ENCODE peak calls at places on chromosomes 11 and 22, in seven cellular contexts. V is H1, M is neuronal stem cell, S is IMR-90, B is mesenchymal stem cell, N is mesendoderm, J is trophoblast cell. A is an unnamed sample.

GRCh38 chr11:131601586-131601985 is 231.2 kb downstream of the NTM start:
- DNase-seq in V (no peak), M (no peak), S (no peak), B (no peak), N (no peak), J (no peak), A (no peak)

GRCh38 chr11:113496026-113496651 is 20.9 kb upstream of the DRD2 start:
- DNase-seq in V (no peak), M (no peak), S (no peak), B (no peak), N (no peak), J (no peak), A (no peak)

GRCh38 chr22:29641052-29641780 is 37.8 kb downstream of the NF2 start:
- DNase-seq in V (no peak), M (no peak), S (peak; percentile 27), B (peak; percentile 95), N (no peak), J (peak; percentile 8), A (no peak)

GRCh38 chr11:19370100-19370861 is 129.5 kb upstream of the E2F8 start:
- DNase-seq in V (no peak), M (no peak), S (peak; percentile 31), B (peak; percentile 29), N (peak; percentile 39), J (peak; percentile 96), A (no peak)

GRCh38 chr22:39727541-39727940 is 157.0 kb downstream of the CACNA1I start:
- DNase-seq in V (peak; percentile 37), M (no peak), S (peak; percentile 54), B (peak; percentile 58), N (no peak), J (no peak), A (no peak)

GRCh38 chr22:37569009-37569920 is 9.0 kb downstream of the CDC42EP1 start:
- DNase-seq in V (no peak), M (no peak), S (no peak), B (no peak), N (peak; percentile 97), J (peak; percentile 88), A (peak; percentile 81)

GRCh38 chr11:127866109-127866508 is 721.2 kb downstream of the ETS1 start:
- DNase-seq in V (no peak), M (no peak), S (no peak), B (no peak), N (no peak), J (no peak), A (no peak)

GRCh38 chr11:128904303-128904871 is 13.2 kb downstream of the KCNJ5 start:
- DNase-seq in V (no peak), M (no peak), S (no peak), B (peak; percentile 30), N (peak; percentile 20), J (no peak), A (no peak)

GRCh38 chr11:79342686-79343085 is 98.1 kb downstream of the TENM4 start:
- DNase-seq in V (no peak), M (no peak), S (no peak), B (no peak), N (no peak), J (no peak), A (no peak)

GRCh38 chr22:50500452-50500851 is 7.0 kb downstream of the LMF2 start:
- DNase-seq in V (no peak), M (no peak), S (no peak), B (no peak), N (no peak), J (no peak), A (no peak)

GRCh38 chr11:1509626-1510255 is 23.2 kb upstream of the MOB2 start:
- DNase-seq in V (no peak), M (no peak), S (no peak), B (no peak), N (no peak), J (no peak), A (no peak)

GRCh38 chr22:43293259-43293658 is 49.9 kb downstream of the SCUBE1 start:
- DNase-seq in V (no peak), M (no peak), S (no peak), B (no peak), N (no peak), J (peak; percentile 95), A (no peak)

GRCh38 chr11:46577058-46577457 is 16.8 kb downstream of the AMBRA1 start:
- DNase-seq in V (no peak), M (no peak), S (no peak), B (no peak), N (no peak), J (no peak), A (no peak)

GRCh38 chr11:68311155-68312116 is 955 bp upstream of the LRP5 start:
- DNase-seq in V (no peak), M (no peak), S (no peak), B (peak; percentile 13), N (no peak), J (no peak), A (peak; percentile 40)

GRCh38 chr11:38937709-38938108 is 2339.7 kb upstream of the RAG2 start:
- DNase-seq in V (no peak), M (no peak), S (no peak), B (no peak), N (no peak), J (peak; percentile 2), A (no peak)

GRCh38 chr11:134224710-134225662 is 515 bp downstream of the VPS26B start:
- DNase-seq in V (no peak), M (peak; percentile 29), S (peak; percentile 7), B (peak; percentile 53), N (peak; percentile 38), J (peak; percentile 50), A (peak; percentile 39)

GRCh38 chr11:8041576-8041975 is 39.4 kb upstream of the TUB start:
- DNase-seq in V (no peak), M (no peak), S (no peak), B (no peak), N (no peak), J (no peak), A (peak; percentile 2)

GRCh38 chr11:8040921-8041285 is 40.1 kb upstream of the TUB start:
- DNase-seq in V (peak; percentile 11), M (no peak), S (no peak), B (no peak), N (no peak), J (no peak), A (peak; percentile 10)

GRCh38 chr11:8040261-8040920 is 40.6 kb upstream of the TUB start:
- DNase-seq in V (peak; percentile 7), M (no peak), S (no peak), B (no peak), N (no peak), J (no peak), A (peak; percentile 9)

GRCh38 chr11:8045839-8046238 is 35.2 kb upstream of the TUB start:
- DNase-seq in V (peak; percentile 34), M (no peak), S (no peak), B (no peak), N (peak; percentile 29), J (no peak), A (peak; percentile 27)

DNA sequence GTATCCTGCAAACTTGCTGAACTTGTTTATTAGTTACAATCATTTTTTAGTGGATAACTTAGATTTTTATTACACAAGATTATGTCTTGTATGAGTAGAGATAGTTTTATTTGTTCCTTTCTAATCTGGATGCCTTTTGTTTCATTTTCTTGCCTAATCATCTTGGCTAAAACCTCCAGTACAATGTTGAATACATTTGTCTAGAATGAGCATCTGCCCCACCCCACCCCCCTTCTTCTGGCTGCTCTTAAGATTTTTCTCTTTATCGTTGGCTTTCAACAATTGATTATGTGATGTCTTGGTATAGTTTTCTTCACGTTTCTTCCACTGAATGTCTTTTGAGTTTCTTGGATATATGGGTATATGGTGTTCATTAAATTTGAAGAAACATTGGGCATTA is 37.3 kb upstream of the TUB start:
- DNase-seq in V (no peak), M (no peak), S (no peak), B (no peak), N (no peak), J (no peak), A (no peak)
- H3K23ac ChIP-seq in V (no peak overlapping the region), M (no peak overlapping the region), S (no peak overlapping the region), B (no peak overlapping the region), N (no peak overlapping the region), J (no peak overlapping the region), A (no peak overlapping the region)

GRCh38 chr22:23692598-23693291 is 1.9 kb downstream of the RGL4 start:
- DNase-seq in V (no peak), M (no peak), S (no peak), B (no peak), N (peak; percentile 22), J (no peak), A (no peak)
- H3K18ac ChIP-seq in V (no peak overlapping the region), M (no peak overlapping the region), S (no peak overlapping the region), B (no peak overlapping the region), N (no peak overlapping the region), J (no peak overlapping the region), A (no peak overlapping the region)

DNA sequence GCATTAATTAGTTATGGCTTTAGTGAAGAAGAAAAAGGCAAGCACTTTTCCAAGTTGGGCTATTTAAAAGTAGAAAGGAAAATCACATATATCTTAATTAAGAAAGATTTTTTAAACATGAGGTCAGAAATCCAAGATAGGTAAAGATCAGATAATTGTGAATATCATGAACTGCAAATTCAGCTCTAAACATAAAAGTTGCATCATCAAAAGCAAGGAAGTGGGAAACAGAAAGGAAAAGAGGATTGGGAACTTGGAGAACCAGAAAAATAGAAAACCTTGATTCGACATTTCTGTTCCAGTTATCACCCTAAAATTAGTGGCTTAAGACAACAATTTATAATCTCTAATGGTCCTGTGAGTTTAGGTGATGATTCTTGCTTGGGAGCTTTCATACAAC is 17.5 kb downstream of the KBTBD3 start:
- DNase-seq in V (no peak), M (no peak), S (no peak), B (no peak), N (no peak), J (no peak), A (no peak)
- H3K23ac ChIP-seq in V (no peak overlapping the region), M (no peak overlapping the region), S (no peak overlapping the region), B (no peak overlapping the region), N (no peak overlapping the region), J (no peak overlapping the region), A (no peak overlapping the region)

GRCh38 chr11:124474779-124475178 is 29.3 kb upstream of the OR8B8 start:
- DNase-seq in V (no peak), M (no peak), S (no peak), B (no peak), N (no peak), J (no peak), A (no peak)
- H3K18ac ChIP-seq in V (no peak overlapping the region), M (no peak overlapping the region), S (no peak overlapping the region), B (no peak overlapping the region), N (no peak overlapping the region), J (no peak overlapping the region), A (no peak overlapping the region)

GRCh38 chr22:25143161-25144076 is 56.2 kb upstream of the CRYBB3 start:
- DNase-seq in V (no peak), M (no peak), S (no peak), B (no peak), N (no peak), J (no peak), A (no peak)
- H3K23ac ChIP-seq in V (no peak overlapping the region), M (no peak overlapping the region), S (no peak overlapping the region), B (no peak overlapping the region), N (no peak overlapping the region), J (no peak overlapping the region), A (no peak overlapping the region)

A was measured in H9.